ENCODE peak calls at places on chromosomes 7 and 10, in four cellular contexts. A, L, K and V are unnamed samples.

GRCh38 chr7:510782-511281 is 8.8 kb downstream of the PDGFA start:
- DNase-seq in A (no peak), L (no peak), K (no peak), V (no peak)

GRCh38 chr7:2082357-2083038 is 150.2 kb downstream of the MAD1L1 start:
- DNase-seq in A (no peak), L (no peak), K (no peak), V (no peak)

GRCh38 chr10:29834990-29835569 is 200.3 kb upstream of the SVIL start:
- DNase-seq in A (no peak), L (no peak), K (no peak), V (no peak)

GRCh38 chr10:60384708-60385398 is 4.8 kb downstream of the ANK3 start:
- DNase-seq in A (no peak), L (no peak), K (no peak), V (no peak)

GRCh38 chr10:120396228-120396627 is 60.8 kb upstream of the PLPP4 start:
- DNase-seq in A (no peak), L (no peak), K (no peak), V (no peak)

GRCh38 chr10:57955076-57955475 is 312.6 kb downstream of the IPMK start:
- DNase-seq in A (no peak), L (no peak), K (no peak), V (no peak)

GRCh38 chr10:79201706-79202105 is 132.9 kb downstream of the ZMIZ1 start:
- DNase-seq in A (no peak), L (no peak), K (no peak), V (no peak)

GRCh38 chr7:1466524-1467271 is 7.4 kb upstream of the MICALL2 start:
- DNase-seq in A (no peak), L (no peak), K (peak; percentile 62), V (no peak)

GRCh38 chr10:24428410-24428782 is 219.5 kb downstream of the KIAA1217 start:
- DNase-seq in A (no peak), L (no peak), K (no peak), V (no peak)

GRCh38 chr7:106858618-106859532 is 6.2 kb upstream of the PIK3CG start:
- DNase-seq in A (no peak), L (no peak), K (peak; percentile 91), V (peak; percentile 80)

GRCh38 chr7:15086171-15086745 is 183.7 kb upstream of the DGKB start:
- DNase-seq in A (no peak), L (no peak), K (no peak), V (no peak)

GRCh38 chr10:88931548-88931947 is 21.0 kb downstream of the ACTA2 start:
- DNase-seq in A (no peak), L (no peak), K (no peak), V (no peak)

GRCh38 chr10:92688927-92689662 is 660 bp upstream of the HHEX start:
- DNase-seq in A (no peak), L (no peak), K (peak; percentile 55), V (peak; percentile 38)

GRCh38 chr10:82910301-82910700 is 1035.3 kb downstream of the NRG3 start:
- DNase-seq in A (no peak), L (no peak), K (no peak), V (no peak)

GRCh38 chr7:68456469-68456868 is 1141.8 kb upstream of the AUTS2 start:
- DNase-seq in A (no peak), L (no peak), K (no peak), V (no peak)

GRCh38 chr7:68461430-68461829 is 1136.8 kb upstream of the AUTS2 start:
- DNase-seq in A (no peak), L (no peak), K (no peak), V (no peak)
- TF ChIP-seq SPI1 in A (no peak), L (no peak), K (no peak), V (no peak)

GRCh38 chr7:32900415-32900814 is 8.9 kb upstream of the KBTBD2 start:
- DNase-seq in A (no peak), L (no peak), K (no peak), V (no peak)

GRCh38 chr7:32910195-32910594 is 18.6 kb upstream of the KBTBD2 start:
- DNase-seq in A (no peak), L (no peak), K (no peak), V (no peak)

GRCh38 chr7:32901629-32902028 is 10.1 kb upstream of the KBTBD2 start:
- DNase-seq in A (no peak), L (no peak), K (no peak), V (no peak)

DNA sequence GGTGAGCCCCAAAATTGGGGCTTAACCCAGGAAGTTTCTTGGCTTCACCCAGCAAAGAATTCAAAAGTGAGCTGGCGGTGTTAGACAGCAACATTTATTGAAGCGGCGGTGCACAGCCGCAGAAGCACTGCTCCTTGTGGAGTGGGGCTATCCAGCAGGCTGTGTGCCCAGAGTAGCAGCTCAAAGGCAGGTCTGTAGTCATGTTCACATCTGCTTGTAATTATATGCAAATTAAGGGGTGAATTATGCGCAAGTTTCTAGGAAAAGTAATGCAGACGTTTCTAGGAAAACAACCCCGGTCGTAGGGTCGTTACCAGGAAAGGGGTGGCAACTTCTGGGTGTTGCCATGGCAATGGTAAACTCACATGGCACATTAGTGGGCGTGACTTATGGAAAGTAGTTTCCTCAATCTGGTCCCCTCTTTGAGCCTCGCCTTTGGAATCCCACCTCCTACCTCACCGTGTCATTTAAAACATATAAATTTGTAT is 13.7 kb upstream of the KBTBD2 start:
- DNase-seq in A (no peak), L (no peak), K (peak; percentile 81), V (no peak)
- TF ChIP-seq SPI1 in A (no peak), L (no peak), K (no peak), V (no peak)

DNA sequence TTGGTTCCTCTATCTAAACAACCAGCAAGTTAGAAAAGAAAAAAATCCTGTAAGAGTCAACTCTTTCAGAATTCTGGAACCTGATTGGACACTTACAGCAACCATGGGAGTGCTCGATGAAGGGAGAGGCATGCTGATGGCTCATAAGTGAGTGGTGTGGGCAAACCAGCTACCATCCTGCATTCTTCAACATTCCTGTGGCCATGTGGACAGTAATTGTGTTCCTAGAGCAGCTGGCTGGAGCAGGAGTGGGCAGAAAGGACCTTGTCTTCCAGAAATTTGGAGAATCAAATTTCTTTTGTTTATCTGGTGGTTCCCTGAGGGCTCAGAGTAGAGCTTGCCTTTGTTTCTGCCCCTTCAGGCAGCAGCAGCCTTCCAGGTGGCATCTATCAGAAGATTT is 22.5 kb upstream of the MYL7 start:
- DNase-seq in A (no peak), L (no peak), K (no peak), V (no peak)
- TF ChIP-seq SPI1 in A (no peak), L (no peak), K (no peak), V (no peak)

DNA sequence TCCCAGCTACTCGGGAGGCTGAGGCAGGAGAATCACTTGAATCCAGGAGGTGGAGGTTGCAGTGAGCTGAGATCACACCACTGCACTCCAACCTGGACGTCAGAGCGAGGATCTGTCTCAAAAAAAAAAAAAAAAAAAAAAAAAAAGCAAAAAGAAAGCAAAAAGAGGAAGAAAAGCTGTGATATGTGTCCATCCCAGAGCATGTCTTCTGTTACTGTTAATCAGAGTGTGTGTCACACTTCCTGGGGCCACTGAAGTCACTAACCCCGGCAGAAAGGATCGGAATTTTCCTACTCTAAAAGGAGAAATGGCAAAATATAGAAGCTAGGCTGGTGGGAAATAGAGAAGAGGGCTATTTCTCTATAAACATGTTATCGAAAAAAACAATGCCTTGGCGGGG is 11.9 kb downstream of the PIK3AP1 start:
- DNase-seq in A (no peak), L (no peak), K (no peak), V (no peak)
- TF ChIP-seq SPI1 in A (no peak), L (peak; percentile 35), K (no peak), V (peak; percentile 86)

GRCh38 chr10:99537381-99538286 is 4.9 kb downstream of the NKX2-3 start:
- DNase-seq in A (no peak), L (no peak), K (peak; percentile 14), V (peak; percentile 53)

GRCh38 chr10:99538287-99538917 is 5.7 kb downstream of the NKX2-3 start:
- DNase-seq in A (no peak), L (no peak), K (no peak), V (no peak)

GRCh38 chr10:99534939-99535763 is 2.4 kb downstream of the NKX2-3 start:
- DNase-seq in A (no peak), L (no peak), K (no peak), V (peak; percentile 30)

GRCh38 chr10:99535764-99536399 is 3.1 kb downstream of the NKX2-3 start:
- DNase-seq in A (no peak), L (no peak), K (no peak), V (no peak)

DNA sequence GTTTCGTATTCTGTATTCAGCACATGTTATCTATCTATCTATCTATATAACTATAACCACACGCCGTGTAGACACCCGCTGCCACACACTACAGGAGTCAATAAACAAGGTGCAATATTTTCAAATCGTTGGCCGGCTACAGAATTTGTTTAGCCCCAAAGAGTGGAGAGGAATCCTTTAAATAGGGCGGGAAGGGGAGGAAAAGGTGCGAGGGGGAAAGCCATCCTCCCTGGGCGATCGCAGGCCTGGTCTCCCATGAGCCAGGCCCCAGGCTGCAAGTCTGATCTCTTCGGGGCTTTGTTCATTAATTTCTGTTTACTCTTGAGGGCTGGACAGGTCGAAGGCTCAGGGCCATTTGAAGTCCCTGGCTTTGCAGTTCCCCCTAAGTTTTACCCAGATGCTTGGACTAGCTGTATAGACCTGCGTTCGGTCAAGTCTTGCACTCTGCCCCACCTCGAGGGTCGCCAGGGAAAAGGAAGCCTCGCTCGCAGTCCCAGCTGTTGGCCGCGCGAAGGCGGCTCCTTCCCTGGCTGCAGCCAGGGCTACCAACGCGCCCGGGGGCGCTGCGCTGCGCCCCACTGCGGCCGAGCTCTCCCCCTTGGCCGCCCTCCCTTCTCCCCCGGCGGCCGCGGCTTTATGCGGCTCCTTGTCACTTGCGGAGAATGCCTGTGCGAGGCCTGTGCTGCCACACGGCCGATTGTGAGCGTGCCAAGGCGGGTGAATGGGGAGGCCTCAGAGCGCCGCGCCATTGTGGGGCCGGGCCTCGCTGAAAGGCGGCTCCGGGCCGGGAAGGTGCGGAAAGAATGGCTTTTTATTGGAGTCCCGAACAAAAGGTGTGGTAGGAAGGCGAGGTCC is 3.9 kb downstream of the NKX2-3 start:
- DNase-seq in A (no peak), L (no peak), K (no peak), V (no peak)
- TF ChIP-seq SPI1 in A (no peak), L (no peak), K (no peak), V (no peak)

DNA sequence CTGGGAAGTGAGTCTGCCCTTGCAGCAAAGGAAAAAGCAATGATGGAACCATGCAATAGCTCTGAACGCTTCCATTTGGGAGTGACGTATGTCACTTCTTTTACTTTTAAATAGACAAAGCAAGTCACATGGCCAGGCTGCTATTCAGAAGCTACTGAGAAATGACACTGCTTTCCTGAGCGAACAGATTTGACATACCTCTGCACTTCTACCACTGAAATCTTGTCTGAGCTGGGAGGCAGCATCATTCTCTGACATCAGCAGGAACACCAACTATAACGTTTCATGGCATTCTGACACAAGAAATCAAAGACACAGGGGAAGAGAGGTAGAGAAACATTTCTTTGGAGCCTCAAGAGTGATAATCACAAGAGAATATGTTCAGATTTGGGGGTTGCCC is 271.1 kb downstream of the SNX13 start:
- DNase-seq in A (no peak), L (no peak), K (no peak), V (no peak)
- TF ChIP-seq SPI1 in A (no peak), L (no peak), K (no peak), V (no peak)